ENCODE peak calls at places on chromosomes 7 and 10, in five cellular contexts. U is aorta, I is K562, V is mucosa of descending colon, L is tibial nerve. T is an unnamed sample.

GRCh38 chr10:101071885-101072433 is 10.2 kb downstream of the KAZALD1 start:
- DNase-seq in U (no peak), I (peak), V (no peak), L (no peak), T (no peak)

GRCh38 chr7:33744293-33744692 is 161.0 kb upstream of the BMPER start:
- DNase-seq in U (no peak), I (peak), V (peak), L (no peak), T (no peak)

GRCh38 chr7:151632750-151633515 is 113.2 kb upstream of the RHEB start:
- DNase-seq in U (peak), I (peak), V (peak), L (no peak), T (peak)

GRCh38 chr10:73979428-73980407 is 18.2 kb upstream of the VCL start:
- DNase-seq in U (no peak), I (peak), V (no peak), L (no peak), T (no peak)

GRCh38 chr7:130960208-130960988 is 226.4 kb upstream of the KLF14 start:
- DNase-seq in U (no peak), I (peak), V (no peak), L (no peak), T (no peak)

GRCh38 chr10:72254891-72255568 is 18.7 kb upstream of the DDIT4 start:
- DNase-seq in U (peak), I (peak), V (peak), L (peak), T (peak)

GRCh38 chr7:43112088-43112940 is at the start of gene HECW1:
- DNase-seq in U (no peak), I (no peak), V (no peak), L (no peak), T (no peak)

GRCh38 chr7:117230276-117231046 is 92.4 kb downstream of the WNT2 start:
- DNase-seq in U (no peak), I (no peak), V (no peak), L (no peak), T (no peak)

GRCh38 chr10:3619276-3619675 is 165.7 kb downstream of the KLF6 start:
- DNase-seq in U (no peak), I (no peak), V (no peak), L (no peak), T (no peak)

DNA sequence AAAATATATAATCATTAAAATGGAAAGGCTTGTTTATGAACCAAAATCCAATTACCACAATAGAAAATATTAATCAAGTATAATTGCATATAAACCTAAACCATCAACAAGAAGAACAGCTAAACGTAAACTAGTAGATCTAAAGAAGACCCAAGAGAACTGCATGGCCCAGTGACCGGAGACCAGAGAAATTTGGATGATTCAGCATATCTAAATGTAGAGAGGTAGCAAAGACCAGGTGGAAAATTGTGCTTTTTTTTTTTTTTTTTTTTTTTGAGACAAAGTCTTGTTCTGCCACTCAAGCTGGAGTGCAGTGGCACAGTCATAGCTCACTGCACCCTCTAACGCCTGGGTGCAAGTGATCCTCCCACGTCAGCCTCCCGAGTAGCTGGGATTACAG is 207.2 kb upstream of the SEMA3E start:
- DNase-seq in U (no peak), I (no peak), V (no peak), L (no peak), T (no peak)
- H3K4me3 ChIP-seq in U (no peak), I (no peak), V (no peak), L (no peak), T (no peak)

DNA sequence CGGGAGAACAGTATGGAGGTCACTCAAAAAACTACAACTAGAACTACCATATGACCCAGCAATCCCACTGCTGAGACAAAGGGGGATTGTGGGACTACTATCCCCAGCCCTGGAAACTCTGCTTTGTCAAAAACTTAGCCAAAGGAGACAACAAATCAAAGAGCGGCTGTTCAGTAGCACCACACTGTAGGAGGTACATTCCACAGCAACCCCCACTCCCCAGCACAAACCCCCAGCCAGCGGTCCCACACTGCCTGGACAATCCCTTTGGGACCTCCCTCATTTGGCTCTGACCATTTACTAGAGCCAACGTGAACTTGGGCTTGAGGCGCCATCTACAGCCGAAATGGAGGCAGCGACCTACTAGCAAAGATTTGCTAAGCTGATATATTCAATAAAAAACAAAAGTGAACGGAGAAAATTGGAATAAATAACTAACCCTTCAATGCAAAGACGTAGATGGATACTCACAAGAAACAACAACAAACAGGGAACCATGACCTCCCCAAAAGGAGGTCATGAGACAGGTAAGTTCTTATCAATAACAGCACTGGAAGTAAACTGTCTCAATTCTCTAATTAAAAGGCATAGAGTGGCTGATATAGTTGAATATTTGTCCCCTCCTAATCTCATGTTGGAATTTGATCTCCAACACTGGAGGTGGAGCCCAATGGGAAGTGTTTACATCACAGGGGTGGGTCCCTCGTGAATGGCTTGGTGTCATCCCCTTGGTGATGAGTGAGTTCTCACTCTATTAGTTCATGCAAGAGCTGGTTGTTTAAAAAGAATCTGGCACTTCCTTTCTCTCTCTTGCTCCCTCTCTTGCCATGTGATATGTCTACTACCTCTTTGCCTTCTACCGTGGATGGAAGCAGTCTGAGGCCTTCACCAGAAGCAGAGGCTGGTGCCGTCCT is 119.0 kb upstream of the KCNMA1 start:
- DNase-seq in U (no peak), I (peak), V (peak), L (no peak), T (no peak)
- H3K4me3 ChIP-seq in U (no peak), I (no peak), V (no peak), L (no peak), T (no peak)

DNA sequence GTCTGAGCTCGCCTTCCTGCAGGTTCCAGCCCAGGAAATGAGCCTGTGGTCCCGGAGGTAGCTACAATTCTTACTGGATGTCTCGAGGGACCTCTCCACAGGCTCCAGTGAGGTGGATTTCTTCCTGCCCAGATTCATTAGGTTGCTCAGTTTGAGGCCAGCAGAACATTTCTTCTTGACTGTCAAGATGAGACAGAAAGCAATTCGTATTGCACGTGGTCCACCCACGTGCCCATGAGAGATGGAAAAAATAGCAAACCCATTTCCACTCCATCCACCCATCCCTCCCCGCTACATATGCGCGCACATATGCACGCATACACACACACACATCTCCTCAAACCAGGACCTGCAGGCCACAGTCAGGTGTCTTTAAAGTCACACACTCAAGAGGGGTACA is 68.7 kb downstream of the VWA2 start:
- DNase-seq in U (no peak), I (no peak), V (no peak), L (no peak), T (no peak)
- H3K4me3 ChIP-seq in U (no peak), I (no peak), V (no peak), L (no peak), T (no peak)

GRCh38 chr7:28584235-28584634 is 171.9 kb downstream of the CREB5 start:
- DNase-seq in U (no peak), I (no peak), V (no peak), L (no peak), T (no peak)
- H3K4me3 ChIP-seq in U (no peak), I (no peak), V (no peak), L (no peak), T (no peak)

GRCh38 chr10:31949266-31949665 is 20.6 kb upstream of the ARHGAP12 start:
- DNase-seq in U (no peak), I (no peak), V (no peak), L (no peak), T (no peak)
- H3K4me3 ChIP-seq in U (no peak), I (no peak), V (no peak), L (no peak), T (no peak)

GRCh38 chr10:35559416-35559815 is 45.7 kb upstream of the GJD4 start:
- DNase-seq in U (no peak), I (no peak), V (no peak), L (no peak), T (no peak)

GRCh38 chr10:35564276-35564982 is 40.7 kb upstream of the GJD4 start:
- DNase-seq in U (peak), I (no peak), V (peak), L (no peak), T (peak)

GRCh38 chr10:35561670-35562069 is 43.5 kb upstream of the GJD4 start:
- DNase-seq in U (no peak), I (no peak), V (no peak), L (no peak), T (peak)

GRCh38 chr10:35563266-35563891 is 41.8 kb upstream of the GJD4 start:
- DNase-seq in U (no peak), I (peak), V (peak), L (no peak), T (peak)

DNA sequence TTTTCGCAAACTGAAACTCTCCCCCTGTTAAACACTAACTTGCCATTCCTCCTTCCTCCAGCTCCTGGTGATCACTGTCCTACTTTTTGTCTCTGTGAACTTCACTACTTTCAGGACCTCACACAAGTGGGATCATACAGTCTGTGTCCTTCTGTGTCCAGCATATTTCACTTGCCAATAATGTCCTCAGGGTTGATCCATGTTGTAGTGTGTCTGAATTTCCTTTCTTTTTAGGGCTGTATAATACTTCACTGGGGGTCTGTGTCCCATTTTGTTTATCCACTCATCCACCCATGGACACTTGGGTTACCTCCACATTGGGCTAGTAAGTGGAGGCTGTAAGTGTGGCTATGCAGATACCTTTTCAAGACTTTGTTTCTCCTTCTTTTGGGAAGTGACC is 42.7 kb upstream of the GJD4 start:
- DNase-seq in U (no peak), I (no peak), V (no peak), L (no peak), T (no peak)
- H3K4me3 ChIP-seq in U (no peak), I (no peak), V (no peak), L (no peak), T (no peak)

GRCh38 chr7:122970740-122971725 is 24.5 kb downstream of the TAS2R16 start:
- DNase-seq in U (no peak), I (no peak), V (no peak), L (no peak), T (no peak)

GRCh38 chr7:122965306-122965705 is 30.2 kb downstream of the TAS2R16 start:
- DNase-seq in U (no peak), I (no peak), V (no peak), L (no peak), T (no peak)
- H3K4me3 ChIP-seq in U (no peak), I (no peak), V (no peak), L (no peak), T (no peak)

DNA sequence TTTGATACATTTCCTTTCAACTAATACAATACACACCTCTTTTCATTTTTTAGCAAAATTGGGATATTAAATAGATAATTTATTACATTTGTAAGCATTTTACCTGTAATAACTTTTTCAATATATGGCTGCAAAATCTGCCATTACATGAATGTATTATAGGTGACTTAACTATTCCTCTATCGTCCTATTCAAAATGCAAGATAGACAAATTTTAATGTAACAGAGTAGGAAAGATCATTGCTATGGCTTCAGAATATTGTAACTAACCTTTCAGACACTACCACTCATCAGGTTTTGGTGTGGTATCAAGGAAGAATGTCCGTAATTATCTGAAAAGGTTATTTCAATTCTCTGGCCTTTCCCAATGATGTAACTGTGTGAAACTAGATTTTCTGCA is 211.3 kb downstream of the FAM107B start:
- DNase-seq in U (no peak), I (no peak), V (no peak), L (no peak), T (no peak)
- H3K4me3 ChIP-seq in U (no peak), I (no peak), V (no peak), L (no peak), T (no peak)

DNA sequence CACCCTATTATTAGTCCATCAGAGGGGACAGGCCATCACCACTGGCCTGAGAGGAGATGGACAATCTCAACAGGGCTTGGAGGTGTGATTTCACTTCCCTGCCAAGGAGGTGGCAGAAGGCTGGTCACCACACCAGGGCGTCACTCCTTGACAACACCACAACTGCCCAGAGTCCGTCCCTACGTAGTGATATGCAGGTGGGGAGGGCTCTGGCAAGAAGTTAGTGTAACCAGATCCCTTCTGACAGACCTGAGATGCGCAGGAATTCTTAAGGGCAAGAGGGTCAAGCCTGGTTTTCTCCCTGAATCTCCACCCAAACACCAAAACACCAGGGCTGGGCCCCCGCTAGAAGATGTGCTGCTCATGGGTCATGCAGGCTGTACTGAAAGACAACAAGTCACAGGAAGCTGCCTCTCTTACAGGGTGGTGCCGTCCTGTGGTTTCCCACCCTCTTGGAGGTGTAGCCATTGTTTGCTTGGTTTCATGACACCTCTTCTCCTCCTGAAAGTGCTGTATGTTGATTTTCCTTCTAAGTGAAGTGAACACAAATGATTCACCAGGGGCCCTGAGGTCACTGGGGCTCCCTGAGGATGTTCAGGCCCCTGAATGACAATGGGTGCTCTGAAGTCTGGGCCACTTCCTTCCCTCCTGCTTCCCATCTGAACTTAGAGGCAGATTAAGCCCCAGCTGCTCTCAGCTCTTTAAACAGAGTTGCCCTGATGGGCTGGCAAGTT is 27.1 kb downstream of the ATXN7L1 start:
- DNase-seq in U (no peak), I (no peak), V (no peak), L (no peak), T (no peak)
- H3K4me3 ChIP-seq in U (no peak), I (no peak), V (no peak), L (no peak), T (no peak)

DNA sequence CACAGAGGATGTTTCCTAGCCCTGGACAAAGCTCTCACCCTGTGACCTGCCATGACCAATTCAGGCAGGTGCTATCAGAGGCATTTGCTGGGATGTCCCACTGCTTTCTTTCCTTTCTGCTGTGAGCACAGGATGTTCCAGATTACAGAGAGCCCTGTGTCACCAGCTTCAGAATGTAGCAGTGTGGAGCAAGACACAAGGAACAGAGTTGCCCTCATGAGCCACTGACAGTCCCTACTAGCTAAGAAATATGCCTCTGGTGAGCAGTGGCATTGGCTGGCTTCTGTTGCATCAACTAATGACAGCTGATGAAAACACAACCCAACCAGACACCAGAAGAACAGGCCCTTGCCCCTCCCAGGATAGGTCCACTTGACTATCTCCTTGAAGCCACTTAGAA is 337.2 kb downstream of the TNS3 start:
- DNase-seq in U (no peak), I (no peak), V (no peak), L (no peak), T (no peak)
- H3K4me3 ChIP-seq in U (no peak), I (no peak), V (no peak), L (no peak), T (no peak)

T was measured in left ventricle myocardium inferior.